ENCODE peak calls at places on chromosomes 1 and 21, in nine cellular contexts. L is transverse colon, O is left ventricle myocardium inferior, G is spleen, R is Peyer's patch, U is PC-3, E is IMR-90, F is tibial artery, A is cardiac muscle cell. C is an unnamed sample.

GRCh38 chr21:35416866-35417453 is 367.9 kb upstream of the RUNX1 start:
- DNase-seq in R (no peak), L (no peak), G (no peak), U (no peak), O (no peak), F (no peak), E (no peak), A (no peak), C (no peak)

GRCh38 chr1:240474133-240474614 is 137.8 kb downstream of the GREM2 start:
- DNase-seq in O (no peak), A (peak; percentile 80), R (no peak), L (no peak), F (no peak), G (no peak), U (no peak), E (peak; percentile 87), C (no peak)

GRCh38 chr1:7469255-7469938 is 301.7 kb upstream of the VAMP3 start:
- DNase-seq in F (peak; percentile 86), E (no peak), R (no peak), L (no peak), U (no peak), G (no peak), O (no peak), A (peak; percentile 32), C (peak; percentile 71)

GRCh38 chr1:79760521-79760920 is 754.0 kb upstream of the ADGRL4 start:
- DNase-seq in L (no peak), E (no peak), G (no peak), R (no peak), F (no peak), A (peak; percentile 70), U (no peak), O (no peak), C (no peak)

GRCh38 chr1:103274886-103275285 is 166.6 kb upstream of the COL11A1 start:
- DNase-seq in A (no peak), O (no peak), G (no peak), F (no peak), L (no peak), R (no peak), E (no peak), U (no peak), C (no peak)

GRCh38 chr1:154167461-154167860 is 12.6 kb upstream of the NUP210L start:
- DNase-seq in F (no peak), U (no peak), R (no peak), L (no peak), G (no peak), O (no peak), A (no peak), E (no peak), C (no peak)

GRCh38 chr1:154157520-154158306 is 2.8 kb upstream of the NUP210L start:
- DNase-seq in E (peak; percentile 31), U (no peak), R (no peak), L (no peak), F (no peak), G (no peak), O (no peak), A (peak; percentile 83), C (peak; percentile 55)

GRCh38 chr1:231683439-231684165 is 57.0 kb downstream of the DISC1 start:
- DNase-seq in R (no peak), A (no peak), U (no peak), E (no peak), F (no peak), G (no peak), O (peak; percentile 22), L (no peak), C (no peak)

GRCh38 chr1:214249651-214250050 is 31.3 kb upstream of the SMYD2 start:
- DNase-seq in F (no peak), O (no peak), E (no peak), A (no peak), G (no peak), R (no peak), U (no peak), L (no peak), C (no peak)

GRCh38 chr21:35963920-35964451 is 96.3 kb downstream of the SETD4 start:
- DNase-seq in G (no peak), L (no peak), F (no peak), O (no peak), E (peak; percentile 1), R (no peak), A (peak; percentile 7), U (no peak), C (no peak)

GRCh38 chr21:43851593-43851992 is 13.4 kb upstream of the AGPAT3 start:
- DNase-seq in A (no peak), L (no peak), U (no peak), E (no peak), G (peak; percentile 39), O (no peak), R (no peak), F (no peak), C (no peak)

GRCh38 chr1:164853146-164853545 is 294.2 kb downstream of the PBX1 start:
- DNase-seq in O (no peak), F (no peak), E (no peak), U (no peak), G (no peak), A (no peak), R (no peak), L (no peak), C (no peak)

GRCh38 chr21:35969281-35969680 is 91.0 kb downstream of the SETD4 start:
- DNase-seq in L (no peak), O (no peak), F (no peak), E (no peak), G (no peak), R (no peak), A (no peak), U (no peak), C (no peak)

GRCh38 chr1:26998319-26999300 is 5.1 kb downstream of the TRNP1 start:
- DNase-seq in F (no peak), R (no peak), U (peak; percentile 93), A (peak; percentile 44), G (no peak), O (no peak), E (peak; percentile 55), L (no peak), C (no peak)

GRCh38 chr1:26999440-26999987 is 6.0 kb downstream of the TRNP1 start:
- DNase-seq in A (peak; percentile 99), G (no peak), R (no peak), O (peak; percentile 78), L (peak; percentile 66), E (peak; percentile 98), F (peak; percentile 96), U (peak; percentile 96), C (peak; percentile 66)

GRCh38 chr1:27000092-27000816 is 6.8 kb downstream of the TRNP1 start:
- DNase-seq in F (no peak), E (no peak), A (no peak), L (no peak), G (no peak), U (no peak), O (no peak), R (no peak), C (no peak)

GRCh38 chr1:27001570-27002360 is 8.3 kb downstream of the TRNP1 start:
- DNase-seq in A (peak; percentile 71), E (no peak), O (peak; percentile 55), G (peak; percentile 89), L (no peak), R (no peak), F (peak; percentile 80), U (peak; percentile 46), C (peak; percentile 49)

GRCh38 chr1:27000817-27001460 is 7.4 kb downstream of the TRNP1 start:
- DNase-seq in A (peak; percentile 62), G (no peak), U (no peak), E (peak; percentile 75), F (peak; percentile 77), L (no peak), R (no peak), O (no peak), C (no peak)
- H3K27ac ChIP-seq in A (peak overlapping the region; percentile 93), G (peak overlapping the region; percentile 80), U (peak overlapping the region; percentile 30), E (peak overlapping the region; percentile 7), F (peak overlapping the region; percentile 89), L (peak overlapping the region; percentile 83), R (no peak overlapping the region), O (peak overlapping the region; percentile 91), C (no peak overlapping the region)

DNA sequence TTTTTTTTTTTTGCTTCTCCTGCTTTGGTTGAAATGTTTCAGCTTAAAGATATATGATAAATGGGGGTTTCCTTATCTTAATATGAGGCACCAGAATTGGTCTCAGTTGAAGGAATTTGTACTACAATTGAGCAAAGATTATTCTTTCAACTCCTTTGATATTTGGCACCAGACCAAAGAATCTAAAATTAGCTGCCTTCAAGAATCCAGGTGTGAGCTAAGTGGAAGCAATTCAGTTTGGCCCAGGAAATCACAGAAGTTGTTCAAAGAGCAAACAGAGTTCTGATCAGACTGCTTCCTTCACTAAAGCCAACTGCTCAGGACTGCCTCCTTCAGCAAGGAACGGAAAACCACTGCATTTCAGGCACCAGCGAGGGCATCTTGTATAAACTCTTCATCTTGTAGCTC is 68.3 kb upstream of the BCAR3 start:
- DNase-seq in E (no peak), G (no peak), L (no peak), F (no peak), U (peak; percentile 66), R (no peak), A (peak; percentile 34), O (no peak), C (no peak)
- TF ChIP-seq CTCF in E (peak; percentile 13), G (no peak), L (no peak), F (no peak), U (peak; percentile 59), R (peak; percentile 10), A (peak; percentile 40), O (no peak), C (no peak)

DNA sequence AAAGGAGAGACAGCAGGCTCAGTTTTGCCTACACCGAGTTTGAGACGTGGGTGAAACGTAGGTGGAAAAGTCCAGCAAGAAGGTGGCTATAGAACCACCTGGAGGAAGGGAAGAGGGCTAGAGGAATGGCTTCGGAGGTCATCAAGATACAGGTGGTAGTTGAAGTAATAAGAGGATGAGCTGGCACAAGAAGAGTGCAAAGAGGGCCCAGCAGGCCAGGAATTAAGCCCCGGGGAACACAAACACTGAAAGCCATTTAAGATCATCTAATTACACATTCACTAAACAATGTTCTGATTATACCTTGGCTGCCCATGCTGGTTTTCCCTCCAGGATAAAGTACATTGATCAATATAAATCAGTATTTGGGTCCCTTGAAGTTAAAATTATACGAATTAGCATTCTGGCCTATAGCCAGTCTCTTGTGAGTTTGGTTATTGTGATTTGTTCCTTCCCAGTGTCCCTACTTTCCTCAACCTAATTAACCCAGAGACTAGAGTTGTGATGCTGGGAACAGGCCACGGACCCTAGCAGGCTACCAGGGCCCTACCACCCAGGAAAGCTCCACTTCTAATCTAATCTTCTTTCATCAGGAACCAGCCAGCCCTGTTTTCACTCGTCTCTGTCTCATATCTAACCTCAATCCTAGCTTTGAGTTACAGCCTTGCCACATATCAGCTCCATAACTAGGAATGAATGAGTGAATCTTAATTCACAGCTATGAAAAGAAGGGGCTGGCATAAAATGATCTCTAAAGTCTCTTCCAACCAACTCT is 26.4 kb upstream of the PPP1R15B start:
- DNase-seq in U (no peak), L (no peak), E (no peak), A (no peak), O (no peak), F (no peak), G (no peak), R (no peak), C (no peak)
- H3K36me3 ChIP-seq in U (peaks cover 48% of the 10 kb centered on the region), L (no peaks in the 10 kb centered on the region), E (peaks cover 23% of the 10 kb centered on the region), A (peaks cover 78% of the 10 kb centered on the region), O (peaks cover 99% of the 10 kb centered on the region), F (peaks cover 12% of the 10 kb centered on the region), G (peaks cover 3% of the 10 kb centered on the region), R (no peaks in the 10 kb centered on the region), C (peaks cover 40% of the 10 kb centered on the region)

DNA sequence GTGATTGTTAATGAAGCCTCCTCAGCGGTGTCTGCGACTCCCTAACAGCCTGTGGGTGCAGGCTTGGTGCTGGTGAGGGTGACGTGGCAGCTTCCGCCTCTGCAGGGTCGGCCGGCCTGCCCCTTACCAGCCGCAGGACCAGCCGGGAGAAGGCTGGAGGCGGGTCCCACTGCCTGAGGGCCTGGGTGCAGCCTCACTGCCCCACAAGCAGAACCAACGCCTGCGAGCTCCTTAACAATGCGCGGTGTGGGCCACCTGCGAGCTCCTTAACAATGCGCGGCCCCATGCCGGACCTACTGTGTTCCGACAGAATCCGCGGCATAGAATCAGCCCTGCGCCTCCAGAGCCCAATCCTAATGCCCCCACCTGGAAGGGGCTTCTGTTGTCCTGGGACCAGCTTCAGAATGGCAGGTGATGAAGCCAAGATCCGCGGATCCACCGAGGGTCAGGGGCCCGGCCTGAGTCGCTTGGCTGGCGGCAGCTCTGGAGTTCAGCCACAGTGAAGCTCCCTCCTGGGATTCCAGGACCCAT is 54.4 kb upstream of the AJAP1 start:
- DNase-seq in R (peak; percentile 26), U (no peak), L (no peak), F (peak; percentile 52), E (no peak), G (peak; percentile 68), O (no peak), A (no peak), C (no peak)
- H3K27ac ChIP-seq in R (no peak overlapping the region), U (no peak overlapping the region), L (no peak overlapping the region), F (no peak overlapping the region), E (no peak overlapping the region), G (no peak overlapping the region), O (no peak overlapping the region), A (no peak overlapping the region), C (no peak overlapping the region)

C was measured in adrenal gland.